ENCODE peak calls at places on chromosomes 11 and 22, in nine cellular contexts. Z is CD4-positive, alpha-beta T cell; V is bronchial epithelial cell; Q is left ventricle myocardium inferior; R is epithelial cell of proximal tubule; E is GM23338; F is B cell; B is body of pancreas; K is GM13976. X is an unnamed sample.

GRCh38 chr11:60344146-60344545 is 17.1 kb downstream of the MS4A6E start:
- DNase-seq in Z (no peak), V (no peak), Q (no peak), R (no peak), E (no peak), F (no peak), B (no peak), K (no peak), X (no peak)

GRCh38 chr11:117026593-117027330 is 71.5 kb downstream of the SIK3 start:
- DNase-seq in Z (no peak), V (peak), Q (no peak), R (no peak), E (no peak), F (no peak), B (no peak), K (no peak), X (no peak)

GRCh38 chr11:61011950-61012830 is 40.7 kb downstream of the CD6 start:
- DNase-seq in Z (no peak), V (no peak), Q (no peak), R (no peak), E (no peak), F (no peak), B (no peak), K (peak), X (no peak)

GRCh38 chr11:100849009-100849913 is 162.2 kb downstream of the ARHGAP42 start:
- DNase-seq in Z (no peak), V (no peak), Q (no peak), R (no peak), E (no peak), F (no peak), B (peak), K (no peak), X (no peak)

GRCh38 chr11:100830295-100830694 is 143.2 kb downstream of the ARHGAP42 start:
- DNase-seq in Z (no peak), V (no peak), Q (no peak), R (peak), E (no peak), F (no peak), B (peak), K (no peak), X (no peak)

GRCh38 chr11:111918390-111919256 is at the start of gene C11orf52:
- DNase-seq in Z (no peak), V (peak), Q (no peak), R (no peak), E (peak), F (no peak), B (peak), K (no peak), X (peak)

GRCh38 chr11:1140642-1141490 is 16.9 kb upstream of the MUC5AC start:
- DNase-seq in Z (no peak), V (no peak), Q (no peak), R (no peak), E (no peak), F (no peak), B (no peak), K (no peak), X (peak)

GRCh38 chr11:78773077-78773476 is 198.4 kb upstream of the NARS2 start:
- DNase-seq in Z (no peak), V (peak), Q (no peak), R (no peak), E (no peak), F (no peak), B (no peak), K (no peak), X (no peak)

GRCh38 chr22:27809700-27810365 is 8.3 kb upstream of the MN1 start:
- DNase-seq in Z (no peak), V (no peak), Q (no peak), R (no peak), E (no peak), F (no peak), B (no peak), K (no peak), X (no peak)

GRCh38 chr11:82995754-82996398 is 75.8 kb downstream of the RAB30 start:
- DNase-seq in Z (no peak), V (peak), Q (no peak), R (no peak), E (no peak), F (no peak), B (no peak), K (no peak), X (no peak)

GRCh38 chr11:10998674-10999073 is 140.8 kb upstream of the ZBED5 start:
- DNase-seq in Z (no peak), V (peak), Q (no peak), R (no peak), E (no peak), F (no peak), B (no peak), K (no peak), X (no peak)

GRCh38 chr11:2088746-2089535 is 50.2 kb downstream of the IGF2 start:
- DNase-seq in Z (no peak), V (no peak), Q (no peak), R (no peak), E (peak), F (no peak), B (no peak), K (peak), X (no peak)

GRCh38 chr22:23841736-23842404 is 3.1 kb upstream of the DERL3 start:
- DNase-seq in Z (no peak), V (no peak), Q (no peak), R (no peak), E (peak), F (no peak), B (no peak), K (no peak), X (no peak)

GRCh38 chr11:1924121-1924520 is 4.6 kb downstream of the TNNT3 start:
- DNase-seq in Z (no peak), V (peak), Q (no peak), R (no peak), E (no peak), F (no peak), B (no peak), K (no peak), X (no peak)

GRCh38 chr22:37545703-37546435 is 14.4 kb upstream of the CDC42EP1 start:
- DNase-seq in Z (no peak), V (peak), Q (peak), R (no peak), E (peak), F (no peak), B (peak), K (no peak), X (peak)

GRCh38 chr11:65180877-65181568 is 705 bp upstream of the CAPN1 start:
- DNase-seq in Z (peak), V (peak), Q (peak), R (no peak), E (peak), F (peak), B (peak), K (peak), X (peak)

GRCh38 chr22:32106930-32107329 is 52.2 kb downstream of the C22orf42 start:
- DNase-seq in Z (no peak), V (peak), Q (no peak), R (no peak), E (peak), F (no peak), B (no peak), K (no peak), X (peak)

GRCh38 chr22:38860291-38861169 is 11.5 kb downstream of the CBX6 start:
- DNase-seq in Z (no peak), V (no peak), Q (no peak), R (no peak), E (peak), F (no peak), B (no peak), K (no peak), X (no peak)

GRCh38 chr22:38862375-38863329 is 9.4 kb downstream of the CBX6 start:
- DNase-seq in Z (no peak), V (no peak), Q (no peak), R (no peak), E (peak), F (no peak), B (no peak), K (no peak), X (no peak)

GRCh38 chr22:38861927-38862326 is 10.1 kb downstream of the CBX6 start:
- DNase-seq in Z (no peak), V (no peak), Q (no peak), R (no peak), E (no peak), F (no peak), B (no peak), K (no peak), X (no peak)

GRCh38 chr22:38859581-38860290 is 12.3 kb downstream of the CBX6 start:
- DNase-seq in Z (no peak), V (no peak), Q (no peak), R (no peak), E (no peak), F (no peak), B (no peak), K (no peak), X (no peak)

GRCh38 chr22:38861170-38861874 is 10.7 kb downstream of the CBX6 start:
- DNase-seq in Z (no peak), V (no peak), Q (no peak), R (no peak), E (peak), F (no peak), B (no peak), K (no peak), X (no peak)
- TF ChIP-seq CTCF in Z (no peak), V (no peak), Q (no peak), R (peak), E (peak), F (no peak), B (no peak), K (no peak), X (no peak)

DNA sequence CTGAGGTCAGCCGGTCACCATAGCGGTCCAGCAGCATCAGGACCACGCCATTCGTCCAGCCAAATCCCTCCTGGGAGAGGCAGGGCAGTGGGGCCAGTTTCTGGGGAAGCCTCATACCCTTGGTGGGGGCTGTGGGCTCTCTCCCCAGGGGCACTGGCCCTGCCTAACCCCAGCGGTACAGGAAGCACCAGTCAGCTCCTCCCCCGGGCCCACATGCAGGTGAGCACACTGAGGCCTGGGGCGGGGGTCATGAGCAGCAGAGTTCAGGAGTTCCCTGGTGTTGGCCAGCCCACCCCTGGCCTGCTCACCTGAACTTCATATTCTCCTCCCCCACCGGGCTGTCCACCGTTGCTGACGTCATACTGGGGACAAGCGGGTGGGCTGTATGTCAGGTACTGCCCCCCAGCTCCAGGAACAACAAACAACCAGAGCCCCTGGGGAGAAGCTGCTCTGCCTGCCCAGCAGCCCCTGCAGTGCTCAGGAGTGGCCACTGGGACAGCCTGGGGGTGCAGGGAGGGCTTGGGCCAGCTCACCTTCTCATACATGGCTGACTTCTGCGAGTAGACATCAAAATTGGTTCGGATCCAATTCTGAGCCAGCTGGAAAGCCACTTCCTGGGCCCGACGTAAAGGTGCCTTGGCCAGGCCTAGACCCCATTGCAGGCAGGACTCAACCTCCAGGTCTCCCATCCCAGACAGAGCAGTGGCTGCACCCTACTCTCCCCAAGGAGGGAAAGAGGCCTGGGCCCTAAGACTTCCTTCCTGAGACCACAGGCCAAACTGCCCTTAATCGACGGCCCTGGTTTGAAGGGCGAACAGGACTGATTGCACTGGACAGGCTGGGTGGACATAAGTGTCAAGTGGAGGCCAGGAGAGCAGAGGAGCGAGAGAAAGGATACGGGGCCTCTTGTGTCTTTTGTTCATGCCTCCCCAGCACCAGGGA is 20.8 kb downstream of the TREH start:
- DNase-seq in Z (no peak), V (no peak), Q (no peak), R (no peak), E (peak), F (no peak), B (no peak), K (no peak), X (no peak)
- TF ChIP-seq CTCF in Z (no peak), V (peak), Q (peak), R (peak), E (no peak), F (no peak), B (no peak), K (no peak), X (no peak)

GRCh38 chr11:17386331-17387084 is 2.0 kb downstream of the KCNJ11 start:
- DNase-seq in Z (no peak), V (no peak), Q (peak), R (no peak), E (peak), F (peak), B (peak), K (peak), X (no peak)
- TF ChIP-seq CTCF in Z (peak), V (peak), Q (peak), R (peak), E (peak), F (peak), B (peak), K (peak), X (peak)

DNA sequence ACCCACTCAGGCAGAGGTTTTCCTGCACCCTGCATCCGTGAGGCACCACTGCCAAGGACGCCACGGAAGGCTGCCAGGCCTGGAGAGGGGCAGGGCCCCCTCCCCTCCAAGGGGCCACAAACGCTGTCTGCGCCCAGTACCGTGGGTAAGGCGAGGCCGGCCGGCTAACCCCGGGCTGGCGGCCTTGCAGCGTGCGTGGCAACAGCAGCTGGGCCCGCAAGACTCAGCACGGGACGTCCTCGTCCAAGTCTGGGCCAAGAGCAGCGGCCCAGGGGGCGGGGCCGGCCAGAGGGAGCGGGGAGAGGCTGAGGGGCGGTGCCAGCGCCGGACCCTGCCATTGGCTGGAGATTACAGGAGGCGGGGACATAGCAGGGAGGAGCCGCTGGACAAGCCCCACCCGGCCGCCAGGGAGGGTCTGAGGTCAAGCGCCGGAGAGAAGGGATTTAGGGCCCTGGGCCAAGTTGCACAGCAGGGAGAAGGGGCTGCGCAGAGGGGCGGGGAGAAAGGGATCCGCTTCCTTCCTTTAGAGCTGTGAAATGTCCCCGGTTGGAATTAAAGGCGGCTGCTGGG is 16.0 kb downstream of the SLC43A1 start:
- DNase-seq in Z (no peak), V (peak), Q (peak), R (no peak), E (peak), F (peak), B (peak), K (peak), X (peak)
- TF ChIP-seq CTCF in Z (no peak), V (no peak), Q (no peak), R (no peak), E (no peak), F (no peak), B (no peak), K (no peak), X (no peak)

DNA sequence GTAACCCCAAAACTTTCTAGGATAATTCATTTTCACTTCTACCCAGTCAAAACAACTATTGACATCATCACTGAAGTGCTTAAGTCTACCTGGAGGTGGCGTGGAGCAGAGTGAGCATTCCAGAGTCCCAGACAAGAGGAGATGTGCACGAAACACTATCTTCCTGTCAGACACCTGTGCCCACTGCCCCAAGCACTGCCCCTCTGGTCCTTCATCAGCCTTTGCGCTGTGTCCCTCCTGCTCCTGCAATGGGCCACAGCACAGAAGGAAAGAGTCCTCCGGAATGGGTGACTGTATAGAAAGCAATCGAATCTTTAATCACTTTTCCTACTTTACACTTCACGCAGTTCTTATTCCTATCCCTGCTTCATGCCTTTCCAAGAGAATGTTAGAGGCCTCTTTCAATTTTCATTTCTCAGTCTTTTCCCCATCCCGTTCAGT is 512 bp upstream of the GRIA4 start:
- DNase-seq in Z (no peak), V (peak), Q (no peak), R (no peak), E (peak), F (no peak), B (no peak), K (peak), X (no peak)
- TF ChIP-seq CTCF in Z (no peak), V (peak), Q (no peak), R (peak), E (peak), F (no peak), B (peak), K (no peak), X (peak)

DNA sequence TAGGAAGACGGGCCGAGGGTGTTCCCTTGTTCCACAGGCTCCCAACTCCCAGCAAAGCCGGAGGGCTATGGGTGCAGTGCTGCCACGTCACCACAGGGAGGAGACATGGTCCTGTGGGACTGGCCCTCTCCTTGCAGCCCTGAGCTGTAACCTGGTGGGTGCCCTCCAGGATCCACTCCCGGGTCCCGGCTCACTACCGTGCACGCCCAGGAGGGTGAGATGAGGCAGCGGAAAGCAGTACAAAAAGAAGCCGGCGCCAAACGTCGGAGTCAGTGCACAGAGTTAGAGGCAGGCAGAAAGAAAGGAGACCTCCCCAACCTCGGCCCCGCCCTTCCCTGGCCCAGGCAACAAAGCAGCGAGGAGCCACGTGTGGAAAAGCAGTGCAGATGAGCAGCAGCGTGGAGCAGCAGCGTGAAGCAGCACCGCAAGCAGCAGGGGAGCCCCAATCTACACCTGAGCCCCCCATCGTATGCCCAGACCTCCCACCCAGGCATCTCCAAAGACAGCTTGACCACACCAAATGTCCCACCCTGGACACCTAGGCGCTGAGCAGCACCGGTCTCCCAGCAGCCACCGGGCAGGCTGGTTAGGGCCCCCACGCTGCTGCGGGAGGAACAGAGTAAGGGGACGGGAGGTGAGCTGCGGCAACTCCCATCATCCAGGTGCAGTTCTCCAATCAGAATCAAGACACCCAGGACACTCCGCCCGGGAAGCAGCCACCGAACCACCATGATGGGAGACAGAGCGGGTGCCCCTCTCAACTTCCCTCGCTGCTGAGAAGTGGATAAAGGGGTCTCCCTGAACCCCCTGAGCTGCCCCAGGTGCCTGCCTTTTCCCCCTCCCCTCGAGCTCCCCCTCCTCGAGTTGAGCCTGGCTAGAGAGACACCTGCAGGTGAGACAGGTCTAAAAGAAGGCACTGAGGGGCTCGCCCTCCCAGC is 28.8 kb downstream of the IGSF9B start:
- DNase-seq in Z (peak), V (peak), Q (peak), R (no peak), E (peak), F (peak), B (peak), K (peak), X (peak)
- TF ChIP-seq CTCF in Z (peak), V (peak), Q (peak), R (peak), E (peak), F (peak), B (peak), K (peak), X (peak)

X was measured in mesothelial cell of epicardium.